ENCODE peak calls at places on chromosome 18, in nine cellular contexts. H is EL, R is RWPE2, E is LNCaP clone FGC, Z is right atrium auricular region, G is ACHN, J is midbrain, P is NCI-H1105, Q is NCI-H2081. X is an unnamed sample.

GRCh38 chr18:74225193-74225840 is 66.4 kb downstream of the CYB5A start:
- DNase-seq in H (no peak), R (no peak), E (no peak), Z (no peak), G (no peak), J (no peak), P (no peak), Q (no peak), X (no peak)

GRCh38 chr18:10006261-10006903 is 92.6 kb downstream of the VAPA start:
- DNase-seq in H (peak), R (no peak), E (no peak), Z (no peak), G (peak), J (peak), P (no peak), Q (peak), X (peak)

GRCh38 chr18:79911009-79911870 is 40.2 kb downstream of the SLC66A2 start:
- DNase-seq in H (no peak), R (no peak), E (no peak), Z (no peak), G (no peak), J (no peak), P (no peak), Q (no peak), X (no peak)

GRCh38 chr18:64116806-64117205 is 32.1 kb downstream of the LINC00305 start:
- DNase-seq in H (no peak), R (no peak), E (no peak), Z (no peak), G (no peak), J (no peak), P (no peak), Q (no peak), X (no peak)

GRCh38 chr18:58119819-58120218 is 75.8 kb downstream of the NEDD4L start:
- DNase-seq in H (no peak), R (no peak), E (no peak), Z (no peak), G (no peak), J (no peak), P (no peak), Q (no peak), X (no peak)

GRCh38 chr18:36461551-36461987 is 164.1 kb downstream of the FHOD3 start:
- DNase-seq in H (no peak), R (no peak), E (no peak), Z (no peak), G (no peak), J (no peak), P (no peak), Q (no peak), X (peak)

GRCh38 chr18:53603281-53603680 is 621.2 kb downstream of the MBD2 start:
- DNase-seq in H (no peak), R (no peak), E (no peak), Z (no peak), G (no peak), J (peak), P (peak), Q (no peak), X (peak)

GRCh38 chr18:75005622-75006021 is 203.3 kb downstream of the PTGR3 start:
- DNase-seq in H (no peak), R (no peak), E (no peak), Z (no peak), G (no peak), J (no peak), P (no peak), Q (no peak), X (no peak)

GRCh38 chr18:72107647-72108046 is 436.5 kb downstream of the CBLN2 start:
- DNase-seq in H (no peak), R (no peak), E (peak), Z (no peak), G (peak), J (peak), P (no peak), Q (peak), X (peak)

GRCh38 chr18:68121308-68121707 is 593.6 kb downstream of the TMX3 start:
- DNase-seq in H (no peak), R (no peak), E (no peak), Z (no peak), G (no peak), J (no peak), P (no peak), Q (no peak), X (no peak)

GRCh38 chr18:69127844-69128486 is 272.7 kb upstream of the DOK6 start:
- DNase-seq in H (no peak), R (no peak), E (no peak), Z (no peak), G (no peak), J (no peak), P (no peak), Q (no peak), X (no peak)

GRCh38 chr18:24928479-24928878 is 423.5 kb downstream of the ZNF521 start:
- DNase-seq in H (no peak), R (no peak), E (no peak), Z (no peak), G (no peak), J (no peak), P (no peak), Q (no peak), X (no peak)

GRCh38 chr18:59553273-59553672 is 143.9 kb downstream of the CCBE1 start:
- DNase-seq in H (no peak), R (no peak), E (no peak), Z (no peak), G (no peak), J (no peak), P (no peak), Q (no peak), X (no peak)

GRCh38 chr18:46260016-46260878 is 156.1 kb downstream of the HAUS1 start:
- DNase-seq in H (peak), R (no peak), E (no peak), Z (no peak), G (peak), J (no peak), P (no peak), Q (no peak), X (no peak)

GRCh38 chr18:54030434-54030833 is 194.0 kb downstream of the MBD2 start:
- DNase-seq in H (no peak), R (no peak), E (no peak), Z (no peak), G (no peak), J (no peak), P (no peak), Q (no peak), X (no peak)

GRCh38 chr18:43043626-43044025 is 71.9 kb downstream of the RIT2 start:
- DNase-seq in H (no peak), R (no peak), E (no peak), Z (no peak), G (no peak), J (no peak), P (no peak), Q (no peak), X (no peak)

GRCh38 chr18:69817335-69817935 is 130.2 kb downstream of the CD226 start:
- DNase-seq in H (peak), R (no peak), E (no peak), Z (no peak), G (no peak), J (no peak), P (no peak), Q (no peak), X (no peak)

GRCh38 chr18:57569133-57569532 is 17.4 kb downstream of the FECH start:
- DNase-seq in H (no peak), R (no peak), E (no peak), Z (no peak), G (no peak), J (no peak), P (no peak), Q (no peak), X (no peak)

GRCh38 chr18:11518788-11519685 is 90.4 kb upstream of the SLC35G4 start:
- DNase-seq in H (peak), R (no peak), E (peak), Z (no peak), G (peak), J (peak), P (peak), Q (peak), X (peak)

GRCh38 chr18:36658611-36659010 is 170.2 kb downstream of the TPGS2 start:
- DNase-seq in H (peak), R (no peak), E (no peak), Z (no peak), G (no peak), J (no peak), P (no peak), Q (no peak), X (no peak)

GRCh38 chr18:44901283-44901682 is 220.6 kb downstream of the SETBP1 start:
- DNase-seq in H (no peak), R (no peak), E (no peak), Z (no peak), G (no peak), J (no peak), P (no peak), Q (no peak), X (no peak)

GRCh38 chr18:36724169-36724568 is 104.6 kb downstream of the TPGS2 start:
- DNase-seq in H (no peak), R (no peak), E (no peak), Z (no peak), G (no peak), J (no peak), P (no peak), Q (no peak), X (no peak)

GRCh38 chr18:61898576-61899205 is 5.9 kb upstream of the RNF152 start:
- DNase-seq in H (peak), R (no peak), E (peak), Z (no peak), G (no peak), J (no peak), P (no peak), Q (no peak), X (no peak)

GRCh38 chr18:76472811-76473210 is 22.2 kb downstream of the ZNF516 start:
- DNase-seq in H (no peak), R (no peak), E (no peak), Z (no peak), G (no peak), J (no peak), P (no peak), Q (no peak), X (no peak)

GRCh38 chr18:50696929-50697328 is 122.9 kb downstream of the MRO start:
- DNase-seq in H (no peak), R (no peak), E (no peak), Z (no peak), G (no peak), J (no peak), P (no peak), Q (no peak), X (no peak)

GRCh38 chr18:3590096-3590655 is 140.2 kb downstream of the TGIF1 start:
- DNase-seq in H (no peak), R (no peak), E (no peak), Z (no peak), G (no peak), J (no peak), P (no peak), Q (no peak), X (no peak)

GRCh38 chr18:27109403-27109802 is 75.7 kb downstream of the CHST9 start:
- DNase-seq in H (no peak), R (no peak), E (no peak), Z (no peak), G (no peak), J (no peak), P (no peak), Q (peak), X (peak)

GRCh38 chr18:34697233-34697632 is 12.9 kb upstream of the DTNA start:
- DNase-seq in H (no peak), R (no peak), E (no peak), Z (no peak), G (no peak), J (no peak), P (no peak), Q (no peak), X (no peak)

GRCh38 chr18:51009071-51009470 is 20.9 kb upstream of the SMAD4 start:
- DNase-seq in H (peak), R (no peak), E (no peak), Z (no peak), G (no peak), J (no peak), P (no peak), Q (no peak), X (no peak)

GRCh38 chr18:79250236-79250993 is 145.3 kb upstream of the NFATC1 start:
- DNase-seq in H (no peak), R (no peak), E (no peak), Z (no peak), G (no peak), J (peak), P (no peak), Q (no peak), X (peak)

GRCh38 chr18:11339121-11339520 is 189.8 kb upstream of the PIEZO2 start:
- DNase-seq in H (no peak), R (no peak), E (no peak), Z (no peak), G (no peak), J (no peak), P (no peak), Q (no peak), X (no peak)

GRCh38 chr18:35143615-35144596 is 96.9 kb upstream of the ZNF397 start:
- DNase-seq in H (peak), R (no peak), E (peak), Z (no peak), G (peak), J (peak), P (peak), Q (peak), X (peak)

GRCh38 chr18:3175195-3175758 is 44.5 kb downstream of the MYOM1 start:
- DNase-seq in H (no peak), R (no peak), E (no peak), Z (no peak), G (no peak), J (no peak), P (no peak), Q (no peak), X (no peak)

GRCh38 chr18:79876497-79876896 is 75.0 kb downstream of the SLC66A2 start:
- DNase-seq in H (no peak), R (no peak), E (no peak), Z (no peak), G (no peak), J (no peak), P (no peak), Q (no peak), X (no peak)

GRCh38 chr18:48023334-48024008 is 93.0 kb upstream of the SMAD2 start:
- DNase-seq in H (peak), R (peak), E (no peak), Z (no peak), G (peak), J (peak), P (peak), Q (peak), X (peak)